ENCODE peak calls at places on chromosomes 1 and 21, in nine cellular contexts. J is tibial artery, I is testis, K is pancreas, X is OCI-LY7, L is SJSA1, O is Peyer's patch, B is stomach, D is PC-3. M is an unnamed sample.

GRCh38 chr1:200905411-200906052 is 10.8 kb downstream of the INAVA start:
- DNase-seq in J (no peak), I (no peak), K (no peak), X (no peak), L (peak; percentile 46), O (no peak), B (no peak), D (peak; percentile 68), M (no peak)

GRCh38 chr1:33140153-33141149 is 41.4 kb downstream of the TRIM62 start:
- DNase-seq in J (no peak), I (no peak), K (no peak), X (no peak), L (no peak), O (peak; percentile 35), B (no peak), D (peak; percentile 18), M (no peak)

GRCh38 chr1:231274119-231274825 is 33.3 kb downstream of the GNPAT start:
- DNase-seq in J (no peak), I (no peak), K (no peak), X (no peak), L (no peak), O (no peak), B (no peak), D (no peak), M (no peak)

GRCh38 chr1:30847358-30847972 is 61.1 kb downstream of the SDC3 start:
- DNase-seq in J (peak; percentile 83), I (peak; percentile 90), K (peak; percentile 72), X (no peak), L (peak; percentile 34), O (peak; percentile 71), B (peak; percentile 74), D (no peak), M (no peak)

GRCh38 chr1:25797939-25798338 is 2.1 kb upstream of the SELENON start:
- DNase-seq in J (no peak), I (peak; percentile 48), K (no peak), X (peak; percentile 43), L (no peak), O (no peak), B (peak; percentile 63), D (peak; percentile 50), M (peak; percentile 48)

GRCh38 chr1:67078291-67078690 is 24.3 kb upstream of the SLC35D1 start:
- DNase-seq in J (no peak), I (no peak), K (no peak), X (no peak), L (no peak), O (no peak), B (no peak), D (no peak), M (no peak)

GRCh38 chr1:106921186-106921585 is 135.3 kb upstream of the PRMT6 start:
- DNase-seq in J (no peak), I (no peak), K (no peak), X (no peak), L (no peak), O (no peak), B (no peak), D (peak; percentile 54), M (no peak)

GRCh38 chr1:154434346-154435075 is 29.4 kb downstream of the IL6R start:
- DNase-seq in J (peak; percentile 98), I (peak; percentile 86), K (no peak), X (no peak), L (no peak), O (no peak), B (peak; percentile 81), D (no peak), M (no peak)

GRCh38 chr1:213702703-213703102 is 285.1 kb upstream of the PROX1 start:
- DNase-seq in J (no peak), I (no peak), K (no peak), X (no peak), L (no peak), O (no peak), B (no peak), D (no peak), M (no peak)

DNA sequence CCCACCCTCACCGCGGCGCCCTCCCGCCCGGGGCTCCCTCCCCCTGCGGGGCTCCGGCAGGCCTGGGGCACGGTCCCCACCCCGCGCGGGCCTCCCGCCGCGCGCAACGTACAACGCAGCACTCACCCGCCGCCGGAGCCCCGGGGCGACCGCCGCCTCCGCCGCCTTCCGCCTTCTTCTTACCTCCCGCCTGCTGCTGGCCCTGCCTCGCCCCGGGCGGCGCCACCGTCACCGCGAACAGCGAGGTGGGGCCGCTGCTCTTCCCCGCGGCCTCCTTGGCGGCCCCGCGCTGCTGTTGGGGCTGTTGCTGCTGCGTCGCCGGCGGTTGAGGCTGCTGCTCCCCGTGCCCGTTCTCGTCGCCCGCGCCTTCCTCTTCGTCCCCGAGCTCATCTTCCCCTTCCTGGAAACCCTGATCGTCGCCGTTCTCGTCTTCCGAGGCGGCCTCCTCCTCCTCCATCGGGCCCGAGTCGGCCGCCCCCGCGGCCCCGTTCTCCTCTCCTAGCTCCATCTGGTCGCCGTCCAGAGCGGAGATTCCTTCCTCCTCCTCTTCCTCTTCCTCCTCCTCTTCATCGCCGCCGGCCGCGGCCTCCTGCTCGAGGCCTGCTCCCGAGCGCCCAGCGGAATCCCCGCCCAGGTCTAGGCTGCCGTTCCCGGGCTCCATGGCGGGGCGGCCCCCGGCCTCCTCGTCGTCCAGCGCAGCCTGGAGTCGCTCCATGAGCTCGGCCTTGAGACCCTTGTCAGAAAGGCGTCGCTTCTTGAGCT is 671 bp downstream of the HNRNPU start:
- DNase-seq in J (no peak), I (no peak), K (peak; percentile 72), X (peak; percentile 53), L (peak; percentile 54), O (peak; percentile 68), B (peak; percentile 40), D (no peak), M (peak; percentile 30)
- H3K36me3 ChIP-seq in J (peaks cover 26% of the 10 kb centered on the region), I (no peaks in the 10 kb centered on the region), K (peaks cover 17% of the 10 kb centered on the region), X (peaks cover 53% of the 10 kb centered on the region), L (peaks cover 55% of the 10 kb centered on the region), O (no peaks in the 10 kb centered on the region), B (peaks cover 29% of the 10 kb centered on the region), D (peaks cover 41% of the 10 kb centered on the region), M (peaks cover 34% of the 10 kb centered on the region)

GRCh38 chr21:46545363-46545762 is 59.5 kb downstream of the S100B start:
- DNase-seq in J (no peak), I (no peak), K (no peak), X (no peak), L (no peak), O (no peak), B (peak; percentile 7), D (peak; percentile 6), M (no peak)

GRCh38 chr21:46545911-46546310 is 59.0 kb downstream of the S100B start:
- DNase-seq in J (no peak), I (no peak), K (no peak), X (no peak), L (no peak), O (no peak), B (peak; percentile 21), D (no peak), M (no peak)

GRCh38 chr21:46544003-46544402 is 60.9 kb downstream of the S100B start:
- DNase-seq in J (no peak), I (no peak), K (no peak), X (no peak), L (no peak), O (no peak), B (no peak), D (no peak), M (no peak)

GRCh38 chr21:46544824-46545223 is 60.1 kb downstream of the S100B start:
- DNase-seq in J (no peak), I (no peak), K (no peak), X (no peak), L (no peak), O (no peak), B (no peak), D (no peak), M (no peak)

GRCh38 chr21:46546799-46547198 is 58.1 kb downstream of the S100B start:
- DNase-seq in J (no peak), I (no peak), K (no peak), X (no peak), L (no peak), O (no peak), B (peak; percentile 15), D (no peak), M (no peak)
- H3K36me3 ChIP-seq in J (peaks cover 93% of the 10 kb centered on the region), I (no peaks in the 10 kb centered on the region), K (peaks cover 31% of the 10 kb centered on the region), X (peaks cover 17% of the 10 kb centered on the region), L (peaks cover 79% of the 10 kb centered on the region), O (no peaks in the 10 kb centered on the region), B (peaks cover 94% of the 10 kb centered on the region), D (peaks cover 25% of the 10 kb centered on the region), M (peaks cover 39% of the 10 kb centered on the region)

DNA sequence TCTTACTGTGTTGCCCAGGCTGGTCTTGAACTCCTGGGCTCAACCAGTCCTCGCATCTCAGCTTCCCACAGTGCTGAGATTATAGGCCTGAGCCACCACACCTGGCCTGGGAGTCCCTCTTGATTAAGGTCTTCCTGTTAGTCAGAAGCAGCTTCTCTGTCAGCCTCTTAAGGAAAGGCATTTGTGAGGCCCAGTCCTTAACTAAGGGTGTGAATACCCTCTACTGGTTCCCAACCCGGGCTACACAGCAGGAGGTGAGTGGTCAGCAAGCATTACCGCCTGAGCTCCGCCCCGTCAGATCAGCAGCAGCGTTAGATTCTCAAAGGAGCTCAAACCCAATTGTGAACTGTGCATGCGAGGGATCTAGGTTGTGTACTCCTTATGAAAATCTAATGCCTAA is 117.2 kb downstream of the DYRK1A start:
- DNase-seq in J (no peak), I (no peak), K (no peak), X (no peak), L (no peak), O (no peak), B (no peak), D (no peak), M (no peak)
- H3K36me3 ChIP-seq in J (peaks cover 33% of the 10 kb centered on the region), I (no peaks in the 10 kb centered on the region), K (peaks cover 19% of the 10 kb centered on the region), X (peaks cover 71% of the 10 kb centered on the region), L (peaks cover 48% of the 10 kb centered on the region), O (no peaks in the 10 kb centered on the region), B (peaks cover 69% of the 10 kb centered on the region), D (peaks cover 19% of the 10 kb centered on the region), M (peaks cover 35% of the 10 kb centered on the region)

GRCh38 chr1:159920202-159920601 is 5.1 kb downstream of the TAGLN2 start:
- DNase-seq in J (no peak), I (no peak), K (no peak), X (no peak), L (no peak), O (peak; percentile 42), B (no peak), D (no peak), M (no peak)

GRCh38 chr1:159917533-159917932 is 7.8 kb downstream of the TAGLN2 start:
- DNase-seq in J (no peak), I (no peak), K (no peak), X (no peak), L (no peak), O (no peak), B (peak; percentile 77), D (peak; percentile 31), M (no peak)

GRCh38 chr1:159919236-159919865 is 6.0 kb downstream of the TAGLN2 start:
- DNase-seq in J (no peak), I (no peak), K (no peak), X (no peak), L (no peak), O (no peak), B (no peak), D (no peak), M (no peak)

GRCh38 chr1:159918041-159918917 is 7.0 kb downstream of the TAGLN2 start:
- DNase-seq in J (no peak), I (no peak), K (no peak), X (no peak), L (no peak), O (no peak), B (no peak), D (no peak), M (no peak)

GRCh38 chr1:159918918-159919195 is 6.5 kb downstream of the TAGLN2 start:
- DNase-seq in J (no peak), I (no peak), K (no peak), X (no peak), L (no peak), O (no peak), B (no peak), D (no peak), M (no peak)
- H3K36me3 ChIP-seq in J (peaks cover 35% of the 10 kb centered on the region), I (no peaks in the 10 kb centered on the region), K (peaks cover 29% of the 10 kb centered on the region), X (peaks cover 49% of the 10 kb centered on the region), L (peaks cover 90% of the 10 kb centered on the region), O (no peaks in the 10 kb centered on the region), B (peaks cover 53% of the 10 kb centered on the region), D (peaks cover 67% of the 10 kb centered on the region), M (peaks cover 35% of the 10 kb centered on the region)

M was measured in SK-N-SH.